ENCODE peak calls at places on chromosomes 6 and 20, in four cellular contexts. C is SJSA1, M is hepatocyte, R is Peyer's patch. G is an unnamed sample.

GRCh38 chr20:4134861-4135379 is 119.6 kb upstream of the RNF24 start:
- DNase-seq in R (no peak), M (no peak), C (no peak), G (no peak)

GRCh38 chr20:50595433-50595895 is 85.3 kb downstream of the PTPN1 start:
- DNase-seq in M (no peak), C (no peak), R (no peak), G (peak; percentile 91)

GRCh38 chr6:167559675-167560479 is 235.0 kb downstream of the TTLL2 start:
- DNase-seq in R (no peak), M (peak; percentile 58), C (no peak), G (peak; percentile 71)

GRCh38 chr6:80543598-80544181 is 437.2 kb downstream of the BCKDHB start:
- DNase-seq in R (no peak), C (no peak), M (peak; percentile 9), G (no peak)

GRCh38 chr20:33139467-33139866 is 28.5 kb upstream of the BPIFA2 start:
- DNase-seq in C (no peak), M (no peak), R (no peak), G (no peak)

GRCh38 chr20:60249436-60249835 is 291.2 kb downstream of the CDH26 start:
- DNase-seq in M (no peak), C (peak; percentile 85), R (no peak), G (no peak)

GRCh38 chr6:165229216-165229615 is 80.2 kb downstream of the C6orf118 start:
- DNase-seq in C (no peak), M (no peak), R (no peak), G (no peak)

GRCh38 chr20:1894951-1895673 is at the start of gene SIRPA:
- DNase-seq in M (peak; percentile 82), R (peak; percentile 69), C (peak; percentile 53), G (peak; percentile 55)

GRCh38 chr6:31837612-31838553 is 10.3 kb downstream of the HSPA1B start:
- DNase-seq in C (no peak), R (no peak), M (no peak), G (no peak)

GRCh38 chr6:26022166-26022510 is 59.5 kb downstream of the TRIM38 start:
- DNase-seq in C (peak; percentile 79), M (peak; percentile 82), R (no peak), G (peak; percentile 57)

GRCh38 chr6:159981171-159981571 is 12.3 kb downstream of the IGF2R start:
- DNase-seq in C (no peak), R (no peak), M (no peak), G (no peak)

GRCh38 chr6:111494951-111495350 is 11.9 kb upstream of the REV3L start:
- DNase-seq in C (no peak), R (no peak), M (no peak), G (no peak)

GRCh38 chr20:41050361-41051019 is 21.9 kb downstream of the TOP1 start:
- DNase-seq in M (no peak), R (no peak), C (peak; percentile 24), G (no peak)

GRCh38 chr6:125939796-125940195 is 16.8 kb upstream of the HINT3 start:
- DNase-seq in M (no peak), C (no peak), R (no peak), G (no peak)

GRCh38 chr6:30780642-30780920 is 36.2 kb upstream of the IER3 start:
- DNase-seq in C (no peak), M (no peak), R (no peak), G (no peak)

GRCh38 chr6:20312581-20312980 is 89.1 kb upstream of the E2F3 start:
- DNase-seq in C (no peak), M (no peak), R (no peak), G (no peak)

GRCh38 chr6:31462026-31462963 is 35.6 kb upstream of the MICB start:
- DNase-seq in R (no peak), M (no peak), C (peak; percentile 15), G (no peak)

GRCh38 chr20:16803965-16804792 is 56.0 kb downstream of the OTOR start:
- DNase-seq in M (peak; percentile 81), C (peak; percentile 37), R (peak; percentile 54), G (peak; percentile 29)

GRCh38 chr20:7893019-7893730 is 47.1 kb downstream of the HAO1 start:
- DNase-seq in C (no peak), M (no peak), R (no peak), G (no peak)

GRCh38 chr20:12166053-12166717 is 248.5 kb downstream of the BTBD3 start:
- DNase-seq in C (no peak), M (peak; percentile 66), R (peak; percentile 53), G (no peak)

GRCh38 chr6:148144917-148145521 is 197.6 kb upstream of the SASH1 start:
- DNase-seq in M (peak; percentile 75), C (peak; percentile 24), R (peak; percentile 75), G (peak; percentile 77)
- H3K4me3 ChIP-seq in M (no peak overlapping the region), C (no peak overlapping the region), R (no peak overlapping the region), G (peak overlapping the region; percentile 31)

GRCh38 chr20:6705920-6706500 is 61.5 kb upstream of the BMP2 start:
- DNase-seq in R (no peak), C (no peak), M (no peak), G (no peak)
- H3K4me1 ChIP-seq in R (peaks cover 75% of the 10 kb centered on the region), C (peaks cover 70% of the 10 kb centered on the region), M (peaks cover 82% of the 10 kb centered on the region), G (peaks cover 8% of the 10 kb centered on the region)

GRCh38 chr6:4012826-4013225 is 66.1 kb downstream of the FAM217A start:
- DNase-seq in C (no peak), R (no peak), M (no peak), G (no peak)

GRCh38 chr6:4009486-4009885 is 69.5 kb downstream of the FAM217A start:
- DNase-seq in C (no peak), M (no peak), R (no peak), G (no peak)

GRCh38 chr6:4008324-4009047 is 70.5 kb downstream of the FAM217A start:
- DNase-seq in R (no peak), M (peak; percentile 88), C (peak; percentile 49), G (peak; percentile 58)

GRCh38 chr6:4010035-4010434 is 68.9 kb downstream of the FAM217A start:
- DNase-seq in R (no peak), C (no peak), M (no peak), G (no peak)

DNA sequence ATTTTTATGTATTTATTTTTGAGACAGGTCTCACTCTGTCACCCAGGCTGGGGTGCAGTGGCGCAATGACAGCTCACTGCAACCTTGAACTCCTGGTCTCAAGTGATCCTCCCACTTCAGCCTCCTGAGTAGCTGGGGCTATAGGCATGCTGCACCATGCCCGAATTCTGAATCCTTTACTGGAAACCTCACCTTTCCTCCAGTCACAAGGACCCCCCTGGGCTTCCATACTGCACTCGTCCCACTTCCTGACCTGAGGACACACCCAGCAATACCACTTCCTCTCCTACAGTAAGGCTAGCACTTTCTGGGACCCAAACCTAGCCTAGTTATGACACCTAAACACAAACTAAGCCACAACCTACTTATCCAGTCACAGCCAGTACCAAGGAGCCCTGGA is 68.3 kb downstream of the FAM217A start:
- DNase-seq in M (no peak), C (no peak), R (no peak), G (no peak)
- H3K27ac ChIP-seq in M (no peak overlapping the region), C (no peak overlapping the region), R (no peak overlapping the region), G (no peak overlapping the region)

GRCh38 chr6:129709909-129710721 is at the start of gene ARHGAP18:
- DNase-seq in R (peak; percentile 94), C (peak; percentile 91), M (peak; percentile 94), G (peak; percentile 94)

GRCh38 chr6:129707882-129708495 is 2.0 kb downstream of the ARHGAP18 start:
- DNase-seq in R (no peak), C (peak; percentile 30), M (no peak), G (no peak)

GRCh38 chr6:129709451-129709908 is 497 bp downstream of the ARHGAP18 start:
- DNase-seq in M (peak; percentile 33), R (no peak), C (peak; percentile 47), G (peak; percentile 30)

GRCh38 chr6:129707028-129707427 is 2.9 kb downstream of the ARHGAP18 start:
- DNase-seq in R (no peak), C (no peak), M (no peak), G (no peak)

DNA sequence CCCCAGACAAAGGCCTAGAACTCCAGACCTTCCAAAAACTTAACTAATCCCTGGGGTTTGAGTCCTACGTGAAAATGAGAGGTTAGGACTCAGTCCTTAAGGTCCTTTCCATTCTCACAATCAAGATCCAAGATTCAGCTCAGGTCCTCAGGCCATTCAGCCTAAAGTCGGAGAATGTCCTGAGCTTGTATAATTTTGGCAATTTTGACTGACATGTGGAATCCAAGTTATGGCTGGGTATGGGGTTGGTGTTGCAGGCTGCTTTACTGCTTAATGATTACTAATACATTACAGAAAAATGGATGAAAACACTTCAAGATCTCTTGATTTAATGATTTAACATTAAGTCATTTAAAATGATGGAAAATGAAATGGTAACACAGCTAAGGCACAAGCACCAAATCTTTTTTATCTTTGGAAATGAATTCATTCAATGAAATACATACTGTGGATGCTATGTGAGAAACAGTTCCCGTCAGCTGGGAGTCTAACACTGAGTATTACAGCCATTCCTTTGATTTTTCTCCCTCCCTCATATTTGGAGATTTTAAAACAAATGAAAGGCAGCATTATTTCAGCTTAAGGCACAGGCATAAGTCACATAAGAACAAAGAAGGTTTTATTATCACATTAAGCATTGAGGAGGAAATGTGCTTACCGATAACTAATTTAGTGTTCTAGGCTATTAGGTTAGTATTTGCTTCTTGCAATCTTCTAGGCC is 1.3 kb downstream of the ARHGAP18 start:
- DNase-seq in C (no peak), M (no peak), R (no peak), G (no peak)
- H3K4me3 ChIP-seq in C (peak overlapping the region; percentile 46), M (peak overlapping the region; percentile 65), R (peak overlapping the region; percentile 53), G (no peak overlapping the region)

GRCh38 chr6:110331383-110331782 is 26.8 kb downstream of the METTL24 start:
- DNase-seq in C (no peak), M (no peak), R (no peak), G (no peak)

GRCh38 chr6:110331816-110332215 is 26.3 kb downstream of the METTL24 start:
- DNase-seq in M (peak; percentile 53), R (no peak), C (no peak), G (no peak)

GRCh38 chr6:110329348-110329728 is 28.8 kb downstream of the METTL24 start:
- DNase-seq in M (peak; percentile 65), R (no peak), C (no peak), G (no peak)

GRCh38 chr6:110328231-110328630 is 29.9 kb downstream of the METTL24 start:
- DNase-seq in C (peak; percentile 52), R (no peak), M (no peak), G (no peak)

GRCh38 chr6:110329729-110330436 is 28.3 kb downstream of the METTL24 start:
- DNase-seq in R (no peak), C (peak; percentile 90), M (peak; percentile 48), G (no peak)
- H3K4me1 ChIP-seq in R (peaks cover 26% of the 10 kb centered on the region), C (peaks cover 62% of the 10 kb centered on the region), M (peaks cover 60% of the 10 kb centered on the region), G (peaks cover 2% of the 10 kb centered on the region)

DNA sequence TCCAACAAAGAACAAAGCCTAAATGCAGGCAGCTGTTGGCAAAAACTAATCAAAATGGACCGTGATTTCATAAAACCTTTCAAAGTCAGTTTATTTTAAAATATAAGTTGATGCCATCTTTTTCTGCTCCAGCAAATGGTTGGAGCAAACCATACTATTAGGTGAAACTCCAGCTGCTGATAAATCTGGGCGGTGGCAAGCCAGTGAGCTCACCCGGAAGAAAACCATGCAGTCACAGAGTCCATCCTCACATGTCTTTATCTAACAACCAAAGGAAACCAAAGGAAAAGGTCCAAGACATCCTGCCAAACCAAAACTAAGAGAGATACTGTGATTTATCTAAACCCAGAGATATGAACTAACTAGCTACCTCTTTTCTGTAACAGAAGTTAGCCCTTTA is 72.6 kb downstream of the HIVEP2 start:
- DNase-seq in M (peak; percentile 32), C (no peak), R (no peak), G (no peak)
- H3K27ac ChIP-seq in M (peak overlapping the region; percentile 70), C (peak overlapping the region; percentile 35), R (peak overlapping the region; percentile 84), G (peak overlapping the region; percentile 22)

GRCh38 chr20:23047001-23047737 is 2.3 kb downstream of the THBD start:
- DNase-seq in M (no peak), R (no peak), C (no peak), G (no peak)
- H3K4me3 ChIP-seq in M (peak overlapping the region; percentile 0), R (peak overlapping the region; percentile 17), C (no peak overlapping the region), G (no peak overlapping the region)

G was measured in SJCRH30.